ENCODE peak calls at places on chromosomes 16 and 17, in seven cellular contexts. One of them, this sample, is unnamed. For H3K4me1, the result is how much of the 10 kb centered on the place peaks cover.

GRCh38 chr17:17041018-17041521 is 1.2 kb upstream of the MPRIP start:
- DNase-seq in ovary: no peak
- DNase-seq in cardiac muscle cell: no peak
- DNase-seq in adipocyte: peak
- DNase-seq in DND-41: no peak
- DNase-seq in endodermal cell: peak
- DNase-seq in body of pancreas: peak
- DNase-seq in this sample: no peak

GRCh38 chr16:56197227-56197992 is 6.1 kb downstream of the GNAO1 start:
- DNase-seq in ovary: no peak
- DNase-seq in cardiac muscle cell: no peak
- DNase-seq in adipocyte: no peak
- DNase-seq in DND-41: no peak
- DNase-seq in endodermal cell: peak
- DNase-seq in body of pancreas: no peak
- DNase-seq in this sample: no peak

GRCh38 chr16:68090526-68090925 is 5.4 kb downstream of the NFATC3 start:
- DNase-seq in ovary: no peak
- DNase-seq in cardiac muscle cell: no peak
- DNase-seq in adipocyte: no peak
- DNase-seq in DND-41: no peak
- DNase-seq in endodermal cell: no peak
- DNase-seq in body of pancreas: no peak
- DNase-seq in this sample: no peak

GRCh38 chr16:87895641-87896141 is 26.4 kb upstream of the SLC7A5 start:
- DNase-seq in ovary: no peak
- DNase-seq in cardiac muscle cell: peak
- DNase-seq in adipocyte: peak
- DNase-seq in DND-41: peak
- DNase-seq in endodermal cell: no peak
- DNase-seq in body of pancreas: no peak
- DNase-seq in this sample: no peak

GRCh38 chr17:48244121-48244711 is 136.7 kb downstream of the SNX11 start:
- DNase-seq in ovary: no peak
- DNase-seq in cardiac muscle cell: peak
- DNase-seq in adipocyte: no peak
- DNase-seq in DND-41: no peak
- DNase-seq in endodermal cell: peak
- DNase-seq in body of pancreas: no peak
- DNase-seq in this sample: no peak

GRCh38 chr16:19503461-19504075 is 18.3 kb downstream of the GDE1 start:
- DNase-seq in ovary: no peak
- DNase-seq in cardiac muscle cell: no peak
- DNase-seq in adipocyte: no peak
- DNase-seq in DND-41: no peak
- DNase-seq in endodermal cell: no peak
- DNase-seq in body of pancreas: peak
- DNase-seq in this sample: no peak

GRCh38 chr17:32518856-32519768 is 32.3 kb downstream of the CDK5R1 start:
- DNase-seq in ovary: peak
- DNase-seq in cardiac muscle cell: peak
- DNase-seq in adipocyte: peak
- DNase-seq in DND-41: peak
- DNase-seq in endodermal cell: peak
- DNase-seq in body of pancreas: peak
- DNase-seq in this sample: peak

GRCh38 chr17:75933836-75934235 is 7.0 kb downstream of the FBF1 start:
- DNase-seq in ovary: no peak
- DNase-seq in cardiac muscle cell: no peak
- DNase-seq in adipocyte: no peak
- DNase-seq in DND-41: no peak
- DNase-seq in endodermal cell: no peak
- DNase-seq in body of pancreas: no peak
- DNase-seq in this sample: no peak

GRCh38 chr17:13698832-13699231 is 97.1 kb upstream of the HS3ST3A1 start:
- DNase-seq in ovary: no peak
- DNase-seq in cardiac muscle cell: no peak
- DNase-seq in adipocyte: no peak
- DNase-seq in DND-41: peak
- DNase-seq in endodermal cell: peak
- DNase-seq in body of pancreas: no peak
- DNase-seq in this sample: peak

GRCh38 chr17:2238432-2239169 is 65.0 kb downstream of the SMG6 start:
- DNase-seq in ovary: no peak
- DNase-seq in cardiac muscle cell: no peak
- DNase-seq in adipocyte: no peak
- DNase-seq in DND-41: no peak
- DNase-seq in endodermal cell: no peak
- DNase-seq in body of pancreas: no peak
- DNase-seq in this sample: no peak

GRCh38 chr16:16120382-16121184 is 102.7 kb downstream of the ABCC6 start:
- DNase-seq in ovary: no peak
- DNase-seq in cardiac muscle cell: peak
- DNase-seq in adipocyte: no peak
- DNase-seq in DND-41: no peak
- DNase-seq in endodermal cell: no peak
- DNase-seq in body of pancreas: peak
- DNase-seq in this sample: no peak

GRCh38 chr16:69520800-69521602 is 44.8 kb upstream of the NFAT5 start:
- DNase-seq in ovary: no peak
- DNase-seq in cardiac muscle cell: peak
- DNase-seq in adipocyte: peak
- DNase-seq in DND-41: no peak
- DNase-seq in endodermal cell: no peak
- DNase-seq in body of pancreas: no peak
- DNase-seq in this sample: no peak

GRCh38 chr16:56513972-56514371 is 5.9 kb downstream of the BBS2 start:
- DNase-seq in ovary: peak
- DNase-seq in cardiac muscle cell: peak
- DNase-seq in adipocyte: peak
- DNase-seq in DND-41: peak
- DNase-seq in endodermal cell: peak
- DNase-seq in body of pancreas: peak
- DNase-seq in this sample: no peak

GRCh38 chr17:47315451-47316266 is 8.1 kb upstream of the EFCAB13 start:
- DNase-seq in ovary: peak
- DNase-seq in cardiac muscle cell: peak
- DNase-seq in adipocyte: peak
- DNase-seq in DND-41: peak
- DNase-seq in endodermal cell: peak
- DNase-seq in body of pancreas: peak
- DNase-seq in this sample: no peak

GRCh38 chr16:80314042-80314441 is 226.8 kb upstream of the DYNLRB2 start:
- DNase-seq in ovary: no peak
- DNase-seq in cardiac muscle cell: no peak
- DNase-seq in adipocyte: no peak
- DNase-seq in DND-41: no peak
- DNase-seq in endodermal cell: no peak
- DNase-seq in body of pancreas: no peak
- DNase-seq in this sample: no peak

GRCh38 chr16:86668136-86668535 is 89.8 kb downstream of the FOXL1 start:
- DNase-seq in ovary: no peak
- DNase-seq in cardiac muscle cell: peak
- DNase-seq in adipocyte: peak
- DNase-seq in DND-41: no peak
- DNase-seq in endodermal cell: peak
- DNase-seq in body of pancreas: no peak
- DNase-seq in this sample: no peak

GRCh38 chr17:8488931-8489330 is 53.2 kb downstream of the NDEL1 start:
- DNase-seq in ovary: peak
- DNase-seq in cardiac muscle cell: peak
- DNase-seq in adipocyte: peak
- DNase-seq in DND-41: no peak
- DNase-seq in endodermal cell: no peak
- DNase-seq in body of pancreas: no peak
- DNase-seq in this sample: no peak

GRCh38 chr16:31083556-31083955 is 5.2 kb downstream of the PRSS53 start:
- DNase-seq in ovary: no peak
- DNase-seq in cardiac muscle cell: no peak
- DNase-seq in adipocyte: no peak
- DNase-seq in DND-41: no peak
- DNase-seq in endodermal cell: no peak
- DNase-seq in body of pancreas: no peak
- DNase-seq in this sample: no peak

GRCh38 chr16:54361813-54362212 is 75.2 kb upstream of the IRX3 start:
- DNase-seq in ovary: no peak
- DNase-seq in cardiac muscle cell: peak
- DNase-seq in adipocyte: no peak
- DNase-seq in DND-41: no peak
- DNase-seq in endodermal cell: no peak
- DNase-seq in body of pancreas: no peak
- DNase-seq in this sample: no peak

GRCh38 chr16:79598341-79599181 is 2.0 kb downstream of the MAF start:
- DNase-seq in ovary: peak
- DNase-seq in cardiac muscle cell: peak
- DNase-seq in adipocyte: peak
- DNase-seq in DND-41: peak
- DNase-seq in endodermal cell: peak
- DNase-seq in body of pancreas: peak
- DNase-seq in this sample: no peak

DNA sequence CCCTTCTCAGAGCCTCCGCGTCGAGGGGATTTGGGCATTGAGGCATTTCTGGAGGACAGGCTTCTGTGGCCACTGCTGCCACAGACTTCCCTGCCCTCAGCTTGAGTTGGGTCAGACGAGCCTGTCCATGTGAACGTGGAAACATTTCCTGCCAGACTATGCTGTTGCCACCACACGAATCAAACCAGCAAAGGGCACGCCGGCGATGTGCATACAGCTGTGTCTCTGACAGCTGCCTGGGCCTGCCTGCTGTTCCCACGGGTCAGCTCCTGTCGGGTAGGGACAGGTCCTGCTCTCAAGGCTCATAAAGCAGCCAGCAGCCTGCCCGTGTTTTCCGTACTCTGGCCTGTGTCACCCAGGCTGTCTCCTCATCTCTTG is 100.3 kb downstream of the RAB11FIP4 start:
- DNase-seq in ovary: no peak
- DNase-seq in cardiac muscle cell: no peak
- DNase-seq in adipocyte: no peak
- DNase-seq in DND-41: no peak
- DNase-seq in endodermal cell: no peak
- DNase-seq in body of pancreas: peak
- DNase-seq in this sample: no peak
- H3K4me1 ChIP-seq in ovary: under half
- H3K4me1 ChIP-seq in cardiac muscle cell: under half
- H3K4me1 ChIP-seq in adipocyte: under half
- H3K4me1 ChIP-seq in DND-41: under half
- H3K4me1 ChIP-seq in endodermal cell: under half
- H3K4me1 ChIP-seq in body of pancreas: half or more
- H3K4me1 ChIP-seq in this sample: under half

GRCh38 chr17:29110372-29110757 is 67.4 kb downstream of the PIPOX start:
- DNase-seq in ovary: no peak
- DNase-seq in cardiac muscle cell: no peak
- DNase-seq in adipocyte: no peak
- DNase-seq in DND-41: no peak
- DNase-seq in endodermal cell: no peak
- DNase-seq in body of pancreas: no peak
- DNase-seq in this sample: no peak

GRCh38 chr17:29109477-29110371 is 66.8 kb downstream of the PIPOX start:
- DNase-seq in ovary: no peak
- DNase-seq in cardiac muscle cell: no peak
- DNase-seq in adipocyte: no peak
- DNase-seq in DND-41: no peak
- DNase-seq in endodermal cell: no peak
- DNase-seq in body of pancreas: peak
- DNase-seq in this sample: no peak

GRCh38 chr17:29107933-29108805 is 65.2 kb downstream of the PIPOX start:
- DNase-seq in ovary: no peak
- DNase-seq in cardiac muscle cell: no peak
- DNase-seq in adipocyte: no peak
- DNase-seq in DND-41: no peak
- DNase-seq in endodermal cell: no peak
- DNase-seq in body of pancreas: peak
- DNase-seq in this sample: no peak

GRCh38 chr17:29107084-29107483 is 64.1 kb downstream of the PIPOX start:
- DNase-seq in ovary: no peak
- DNase-seq in cardiac muscle cell: no peak
- DNase-seq in adipocyte: no peak
- DNase-seq in DND-41: no peak
- DNase-seq in endodermal cell: no peak
- DNase-seq in body of pancreas: peak
- DNase-seq in this sample: no peak

DNA sequence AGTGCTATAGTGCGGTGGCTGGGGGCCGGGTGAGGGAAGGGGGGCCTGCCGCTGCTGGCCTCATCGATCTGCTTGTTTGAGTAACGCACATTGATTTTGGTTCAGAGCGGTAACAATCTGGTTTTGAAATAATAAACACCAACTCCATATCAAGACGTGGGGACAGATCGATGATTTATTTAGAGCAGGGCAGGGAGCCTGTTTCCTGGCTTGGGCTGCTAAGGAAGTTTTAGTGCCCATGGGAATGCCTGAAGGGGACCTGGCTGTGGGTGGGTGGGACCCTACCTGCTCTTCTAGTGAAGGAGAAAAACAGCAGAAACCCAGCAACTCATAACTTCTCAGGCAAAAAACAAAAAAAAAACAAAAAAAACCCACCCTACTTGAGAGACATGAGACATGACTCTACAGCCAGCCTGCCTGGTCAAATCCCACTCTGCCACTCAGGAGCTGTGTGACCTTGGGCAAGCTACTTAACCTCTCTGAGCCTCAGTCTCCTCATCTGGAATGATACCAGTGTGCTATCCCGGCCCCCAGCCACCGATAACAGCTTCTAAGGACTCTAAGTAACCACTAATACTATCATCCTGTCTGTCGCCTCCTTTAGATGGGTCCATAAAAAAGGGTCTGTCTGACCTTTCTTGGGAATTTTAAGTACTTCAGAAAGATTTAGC is 66.0 kb downstream of the PIPOX start:
- DNase-seq in ovary: no peak
- DNase-seq in cardiac muscle cell: no peak
- DNase-seq in adipocyte: no peak
- DNase-seq in DND-41: no peak
- DNase-seq in endodermal cell: no peak
- DNase-seq in body of pancreas: no peak
- DNase-seq in this sample: no peak
- H3K4me1 ChIP-seq in ovary: under half
- H3K4me1 ChIP-seq in cardiac muscle cell: under half
- H3K4me1 ChIP-seq in adipocyte: under half
- H3K4me1 ChIP-seq in DND-41: under half
- H3K4me1 ChIP-seq in endodermal cell: under half
- H3K4me1 ChIP-seq in body of pancreas: half or more
- H3K4me1 ChIP-seq in this sample: under half

DNA sequence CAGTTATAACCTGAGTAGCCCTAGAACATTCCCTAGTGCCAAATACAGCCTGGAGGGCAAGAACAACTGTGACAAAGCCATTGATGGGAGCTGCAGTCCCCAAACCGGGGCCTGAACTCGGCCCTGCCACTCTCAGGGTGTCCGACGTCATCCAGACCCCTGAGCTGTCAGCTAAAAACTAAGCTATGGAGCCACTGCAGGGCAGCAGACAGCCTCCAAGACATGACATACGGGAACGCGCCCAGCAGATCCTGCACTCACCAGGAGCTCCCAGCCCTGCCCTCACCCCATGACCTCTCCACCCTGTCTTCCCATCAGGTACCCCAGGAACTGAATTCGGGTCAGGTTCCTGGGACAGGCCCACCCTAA is 28.4 kb downstream of the KDM8 start:
- DNase-seq in ovary: no peak
- DNase-seq in cardiac muscle cell: no peak
- DNase-seq in adipocyte: no peak
- DNase-seq in DND-41: no peak
- DNase-seq in endodermal cell: no peak
- DNase-seq in body of pancreas: no peak
- DNase-seq in this sample: no peak
- H3K4me1 ChIP-seq in ovary: under half
- H3K4me1 ChIP-seq in cardiac muscle cell: under half
- H3K4me1 ChIP-seq in adipocyte: under half
- H3K4me1 ChIP-seq in DND-41: under half
- H3K4me1 ChIP-seq in endodermal cell: under half
- H3K4me1 ChIP-seq in body of pancreas: under half
- H3K4me1 ChIP-seq in this sample: under half

GRCh38 chr17:57600092-57600491 is 145.0 kb downstream of the CCDC182 start:
- DNase-seq in ovary: no peak
- DNase-seq in cardiac muscle cell: peak
- DNase-seq in adipocyte: no peak
- DNase-seq in DND-41: peak
- DNase-seq in endodermal cell: no peak
- DNase-seq in body of pancreas: no peak
- DNase-seq in this sample: no peak
- H3K4me1 ChIP-seq in ovary: under half
- H3K4me1 ChIP-seq in cardiac muscle cell: under half
- H3K4me1 ChIP-seq in adipocyte: under half
- H3K4me1 ChIP-seq in DND-41: half or more
- H3K4me1 ChIP-seq in endodermal cell: under half
- H3K4me1 ChIP-seq in body of pancreas: under half
- H3K4me1 ChIP-seq in this sample: under half

This sample was measured in iPS DF 6.9.